ENCODE peak calls at places on chromosomes 6 and 20, in nine cellular contexts. R is transverse colon, J is AG10803, P is ovary, O is hepatocyte, U is tibial artery, A is HepG2, M is pancreas, Z is stomach. N is an unnamed sample.

GRCh38 chr6:170393807-170394399 is 87.3 kb downstream of the FAM120B start:
- DNase-seq in R (no peak), J (peak; percentile 20), P (no peak), O (no peak), U (no peak), A (no peak), M (no peak), Z (no peak), N (no peak)

GRCh38 chr6:155916870-155917624 is 461.4 kb upstream of the NOX3 start:
- DNase-seq in R (no peak), J (no peak), P (no peak), O (no peak), U (no peak), A (no peak), M (no peak), Z (no peak), N (no peak)

GRCh38 chr20:59938221-59938620 is 1.9 kb downstream of the PPP1R3D start:
- DNase-seq in R (no peak), J (peak; percentile 74), P (no peak), O (no peak), U (no peak), A (no peak), M (no peak), Z (no peak), N (peak; percentile 61)

GRCh38 chr6:151502499-151502898 is 8.7 kb downstream of the CCDC170 start:
- DNase-seq in R (no peak), J (peak; percentile 36), P (no peak), O (no peak), U (no peak), A (no peak), M (no peak), Z (no peak), N (peak; percentile 59)

GRCh38 chr20:50523552-50524167 is 13.5 kb downstream of the PTPN1 start:
- DNase-seq in R (no peak), J (no peak), P (no peak), O (no peak), U (no peak), A (no peak), M (no peak), Z (no peak), N (no peak)

GRCh38 chr6:92849636-92850035 is 569.7 kb downstream of the EPHA7 start:
- DNase-seq in R (no peak), J (no peak), P (no peak), O (peak; percentile 9), U (no peak), A (no peak), M (no peak), Z (no peak), N (peak; percentile 80)

GRCh38 chr20:47487175-47487917 is 14.3 kb upstream of the NCOA3 start:
- DNase-seq in R (peak; percentile 33), J (no peak), P (no peak), O (no peak), U (peak; percentile 42), A (no peak), M (no peak), Z (no peak), N (no peak)

GRCh38 chr6:105359419-105360366 is 43.2 kb downstream of the PREP start:
- DNase-seq in R (no peak), J (peak; percentile 93), P (no peak), O (peak; percentile 41), U (no peak), A (no peak), M (no peak), Z (no peak), N (peak; percentile 85)

GRCh38 chr20:21090738-21091120 is 15.4 kb downstream of the LINC00237 start:
- DNase-seq in R (no peak), J (no peak), P (no peak), O (no peak), U (no peak), A (no peak), M (no peak), Z (no peak), N (no peak)

GRCh38 chr6:47859132-47859531 is 77.3 kb downstream of the OPN5 start:
- DNase-seq in R (no peak), J (no peak), P (no peak), O (no peak), U (no peak), A (no peak), M (no peak), Z (no peak), N (no peak)

GRCh38 chr6:47852727-47853126 is 70.9 kb downstream of the OPN5 start:
- DNase-seq in R (no peak), J (no peak), P (no peak), O (no peak), U (no peak), A (no peak), M (no peak), Z (no peak), N (peak; percentile 59)

GRCh38 chr6:47854996-47855395 is 73.2 kb downstream of the OPN5 start:
- DNase-seq in R (no peak), J (no peak), P (no peak), O (no peak), U (no peak), A (no peak), M (no peak), Z (no peak), N (no peak)

DNA sequence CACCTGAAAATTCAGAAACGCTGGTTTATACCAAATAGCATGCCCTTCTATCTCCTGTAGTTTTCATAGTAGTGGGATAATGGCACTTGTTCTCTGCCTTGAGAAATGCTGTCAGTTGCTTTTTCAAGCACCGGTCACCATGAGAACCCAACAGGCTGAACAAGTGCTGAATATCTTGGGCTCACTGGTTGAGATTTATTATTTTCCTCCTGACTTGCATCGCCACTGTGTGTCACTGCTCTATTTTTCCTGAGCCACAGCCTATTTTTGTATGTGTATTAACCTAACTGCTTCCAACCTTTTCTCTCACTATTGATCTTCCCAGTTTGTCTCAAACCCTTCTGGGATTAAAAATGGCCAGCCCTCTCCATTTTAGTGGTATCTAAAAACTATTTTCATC is 71.9 kb downstream of the OPN5 start:
- DNase-seq in R (no peak), J (no peak), P (no peak), O (no peak), U (no peak), A (no peak), M (no peak), Z (no peak), N (no peak)
- H3K4me3 ChIP-seq in R (no peak overlapping the region), J (no peak overlapping the region), P (no peak overlapping the region), O (no peak overlapping the region), U (no peak overlapping the region), A (no peak overlapping the region), M (no peak overlapping the region), Z (no peak overlapping the region), N (no peak overlapping the region)

GRCh38 chr6:56742122-56742791 is 99.6 kb upstream of the DST start:
- DNase-seq in R (no peak), J (peak; percentile 23), P (no peak), O (no peak), U (no peak), A (peak; percentile 25), M (no peak), Z (no peak), N (peak; percentile 75)
- H3K4me3 ChIP-seq in R (no peak overlapping the region), J (peak overlapping the region; percentile 34), P (peak overlapping the region; percentile 14), O (peak overlapping the region; percentile 0), U (peak overlapping the region; percentile 21), A (peak overlapping the region; percentile 39), M (no peak overlapping the region), Z (peak overlapping the region; percentile 33), N (peak overlapping the region; percentile 34)

DNA sequence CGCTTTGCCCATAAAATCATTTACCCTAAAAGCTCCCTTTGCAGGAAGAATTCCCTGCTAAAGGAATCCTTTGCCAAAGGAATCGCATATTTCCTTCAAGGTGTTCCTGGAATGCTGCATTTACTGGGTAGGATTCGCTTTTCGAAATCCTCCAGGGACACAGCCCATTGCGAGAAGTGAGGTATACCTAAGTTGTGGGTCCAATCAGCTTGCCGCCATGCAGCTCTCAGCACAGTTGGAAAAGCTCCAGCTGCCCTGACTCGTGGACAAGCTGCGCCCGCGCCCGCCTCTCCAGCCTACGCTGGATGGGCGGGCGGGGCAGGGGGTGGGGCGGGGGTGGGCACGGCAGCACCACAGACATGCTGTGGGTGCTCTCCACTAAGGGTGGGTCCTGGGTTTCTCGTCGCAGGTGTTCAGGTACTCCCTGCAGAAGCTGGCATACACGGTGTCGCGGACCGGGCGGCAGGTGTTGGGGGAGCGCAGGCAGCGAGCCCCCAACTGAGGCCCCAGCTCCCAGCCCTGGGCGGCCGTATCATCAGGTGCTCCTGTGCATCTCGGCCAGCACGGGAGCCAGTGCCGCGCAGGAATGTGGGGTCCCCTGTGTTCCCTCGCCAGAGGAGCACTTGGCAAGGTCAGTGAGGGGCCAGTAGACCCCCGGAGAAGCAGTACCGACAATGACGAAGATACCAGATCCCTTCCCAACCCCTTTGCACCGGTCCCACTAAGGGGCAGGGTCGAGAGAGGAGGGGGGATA is 1.4 kb downstream of the NNAT start:
- DNase-seq in R (peak; percentile 68), J (no peak), P (no peak), O (no peak), U (no peak), A (no peak), M (no peak), Z (peak; percentile 58), N (no peak)
- H3K4me3 ChIP-seq in R (no peak overlapping the region), J (no peak overlapping the region), P (no peak overlapping the region), O (no peak overlapping the region), U (no peak overlapping the region), A (no peak overlapping the region), M (no peak overlapping the region), Z (no peak overlapping the region), N (no peak overlapping the region)

DNA sequence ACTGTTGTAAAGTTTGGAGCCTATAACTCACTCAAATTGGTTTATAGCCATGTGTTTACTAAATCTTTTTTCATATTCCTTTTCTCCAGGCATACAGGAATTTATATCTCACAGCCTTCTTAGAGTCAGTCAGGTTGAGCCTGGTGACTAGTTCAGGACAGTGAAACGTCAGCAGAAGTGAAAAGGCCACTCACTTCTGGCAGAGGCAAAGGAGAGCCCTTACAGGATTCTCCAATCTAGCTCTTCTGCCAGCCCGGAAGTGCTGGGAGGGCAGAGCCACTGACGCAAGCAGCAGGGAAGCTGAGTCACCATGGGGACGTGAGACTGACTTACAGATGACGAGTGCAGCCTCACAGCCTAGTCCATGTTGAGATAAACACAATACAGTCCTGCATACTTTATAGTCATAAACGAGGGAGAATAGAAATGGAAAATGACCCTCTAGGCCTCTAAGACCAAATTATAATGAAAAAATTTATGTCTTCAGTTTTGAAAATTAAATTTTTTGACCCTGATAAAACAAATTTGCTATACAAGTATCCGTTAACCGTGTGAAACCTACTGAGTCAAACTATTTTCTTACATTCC is 1.3 kb downstream of the PXT1 start:
- DNase-seq in R (peak; percentile 95), J (peak; percentile 98), P (peak; percentile 94), O (peak; percentile 95), U (peak; percentile 98), A (peak; percentile 94), M (peak; percentile 77), Z (peak; percentile 91), N (peak; percentile 97)
- H3K4me3 ChIP-seq in R (no peak overlapping the region), J (no peak overlapping the region), P (no peak overlapping the region), O (no peak overlapping the region), U (no peak overlapping the region), A (peak overlapping the region; percentile 78), M (no peak overlapping the region), Z (no peak overlapping the region), N (no peak overlapping the region)

N was measured in PC-3.